ENCODE peak calls at places on chromosomes 3 and 15, in seven cellular contexts. T is upper lobe of right lung, B is BJ, Q is heart left ventricle, E is psoas muscle, L is Panc1, C is heart right ventricle. F is an unnamed sample.

GRCh38 chr3:151315136-151315535 is 1.5 kb downstream of the GPR87 start:
- DNase-seq in T (no peak), B (no peak), Q (no peak), E (no peak), L (no peak), C (no peak), F (no peak)

GRCh38 chr3:197499427-197499826 is 56.3 kb downstream of the BDH1 start:
- DNase-seq in T (no peak), B (no peak), Q (no peak), E (no peak), L (no peak), C (no peak), F (no peak)

GRCh38 chr3:53375019-53375418 is 27.7 kb upstream of the DCP1A start:
- DNase-seq in T (peak; percentile 88), B (no peak), Q (peak; percentile 78), E (peak; percentile 73), L (peak; percentile 42), C (peak; percentile 6), F (peak; percentile 36)

GRCh38 chr3:146246493-146246892 is 4.4 kb downstream of the PLSCR4 start:
- DNase-seq in T (no peak), B (no peak), Q (no peak), E (no peak), L (no peak), C (no peak), F (no peak)

GRCh38 chr15:90994417-90995311 is at the start of gene PRC1:
- DNase-seq in T (peak; percentile 99), B (peak; percentile 85), Q (peak; percentile 99), E (peak; percentile 99), L (peak; percentile 86), C (peak; percentile 98), F (peak; percentile 84)

GRCh38 chr3:14391033-14391432 is 11.4 kb upstream of the SLC6A6 start:
- DNase-seq in T (no peak), B (peak; percentile 74), Q (no peak), E (peak; percentile 87), L (no peak), C (no peak), F (no peak)

GRCh38 chr3:121431717-121432517 is 113.9 kb downstream of the POLQ start:
- DNase-seq in T (no peak), B (peak; percentile 3), Q (no peak), E (no peak), L (no peak), C (peak; percentile 16), F (peak; percentile 11)

GRCh38 chr3:107690522-107691138 is 167.9 kb downstream of the BBX start:
- DNase-seq in T (no peak), B (no peak), Q (no peak), E (no peak), L (peak; percentile 8), C (no peak), F (no peak)

GRCh38 chr3:39147711-39148115 is 5.7 kb downstream of the CSRNP1 start:
- DNase-seq in T (no peak), B (no peak), Q (no peak), E (peak; percentile 66), L (no peak), C (peak; percentile 63), F (peak; percentile 45)

GRCh38 chr3:49867871-49868321 is 1.8 kb downstream of the CAMKV start:
- DNase-seq in T (no peak), B (no peak), Q (no peak), E (no peak), L (no peak), C (no peak), F (peak; percentile 16)

GRCh38 chr15:94287794-94288246 is 56.5 kb downstream of the MCTP2 start:
- DNase-seq in T (no peak), B (no peak), Q (no peak), E (no peak), L (no peak), C (no peak), F (no peak)

GRCh38 chr3:63323766-63324165 is 45.7 kb downstream of the SYNPR start:
- DNase-seq in T (no peak), B (no peak), Q (no peak), E (no peak), L (no peak), C (no peak), F (no peak)

GRCh38 chr3:99023590-99024192 is 122.2 kb upstream of the DCBLD2 start:
- DNase-seq in T (no peak), B (peak; percentile 4), Q (no peak), E (no peak), L (no peak), C (no peak), F (peak; percentile 20)

GRCh38 chr3:106792716-106793115 is 584.5 kb upstream of the CCDC54 start:
- DNase-seq in T (no peak), B (no peak), Q (no peak), E (no peak), L (no peak), C (no peak), F (no peak)

DNA sequence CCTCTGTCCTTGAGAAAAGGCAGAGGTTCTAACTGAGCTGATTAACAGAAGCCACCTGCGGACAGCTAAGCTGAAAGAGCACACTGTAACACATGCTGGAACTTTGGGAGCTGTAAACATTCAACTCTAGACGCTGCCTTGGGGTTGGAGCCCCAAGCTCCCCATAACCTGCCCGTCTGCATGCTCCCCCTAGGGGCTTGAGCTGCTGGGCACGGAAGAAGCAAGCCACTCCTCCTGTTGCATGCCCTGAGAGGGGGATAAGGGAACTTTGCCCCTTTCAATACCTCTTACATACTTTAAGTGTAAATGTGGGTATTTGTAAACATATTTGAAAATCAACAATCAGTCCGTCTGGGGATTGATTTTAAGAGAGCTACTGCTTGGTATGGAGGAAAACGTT is 188.4 kb downstream of the ADAMTSL3 start:
- DNase-seq in T (no peak), B (no peak), Q (no peak), E (no peak), L (no peak), C (no peak), F (no peak)
- H3K4me3 ChIP-seq in T (no peak overlapping the region), B (no peak overlapping the region), Q (no peak overlapping the region), E (no peak overlapping the region), L (no peak overlapping the region), C (no peak overlapping the region), F (no peak overlapping the region)

DNA sequence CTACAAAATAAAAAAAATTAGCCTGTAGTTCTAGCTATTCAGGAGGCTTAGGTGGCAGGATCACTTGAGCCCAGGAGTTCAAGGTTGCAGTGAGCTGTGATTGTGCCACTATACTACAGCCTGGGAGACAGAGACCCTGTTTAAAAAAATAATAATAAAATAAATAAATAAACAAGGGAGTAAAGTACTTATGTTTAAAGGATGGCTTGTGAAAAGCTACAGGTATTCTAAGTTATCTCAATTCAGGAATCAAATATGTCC is 74.2 kb downstream of the ANKRD28 start:
- DNase-seq in T (no peak), B (no peak), Q (no peak), E (no peak), L (no peak), C (no peak), F (no peak)
- TF ChIP-seq CTCF in T (no peak), B (no peak), Q (no peak), E (no peak), L (no peak), C (no peak), F (no peak)

GRCh38 chr3:130896101-130896500 is 2.2 kb downstream of the ATP2C1 start:
- DNase-seq in T (no peak), B (no peak), Q (no peak), E (no peak), L (no peak), C (no peak), F (no peak)

GRCh38 chr3:130897316-130897715 is 3.4 kb downstream of the ATP2C1 start:
- DNase-seq in T (no peak), B (no peak), Q (no peak), E (no peak), L (no peak), C (no peak), F (no peak)

GRCh38 chr3:130894130-130894872 is 417 bp downstream of the ATP2C1 start:
- DNase-seq in T (peak; percentile 82), B (no peak), Q (peak; percentile 68), E (peak; percentile 72), L (no peak), C (peak; percentile 34), F (no peak)

GRCh38 chr3:130894873-130895330 is 1.0 kb downstream of the ATP2C1 start:
- DNase-seq in T (no peak), B (no peak), Q (no peak), E (no peak), L (no peak), C (no peak), F (no peak)

DNA sequence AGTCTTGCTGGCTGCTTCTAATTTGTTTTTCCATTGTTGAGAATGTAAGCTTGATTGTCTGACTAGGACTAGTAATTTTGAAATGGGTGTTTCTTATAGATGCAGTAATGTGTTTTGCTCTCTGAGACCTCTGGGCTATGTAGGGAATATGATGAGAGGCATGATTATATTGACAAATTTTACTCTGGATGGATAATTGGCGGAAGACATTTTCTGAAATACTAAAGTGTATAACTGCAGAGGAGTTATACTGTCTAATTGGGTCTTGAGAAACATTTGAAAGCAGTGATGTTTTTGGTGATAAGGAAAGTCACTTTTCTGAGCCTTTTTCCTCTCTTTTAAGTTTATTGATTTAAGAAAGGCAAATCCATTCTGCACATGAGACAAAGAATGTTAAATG is 1.8 kb downstream of the ATP2C1 start:
- DNase-seq in T (no peak), B (no peak), Q (no peak), E (no peak), L (no peak), C (no peak), F (no peak)
- H3K4me3 ChIP-seq in T (peak overlapping the region; percentile 91), B (peak overlapping the region; percentile 66), Q (peak overlapping the region; percentile 91), E (peak overlapping the region; percentile 83), L (peak overlapping the region; percentile 93), C (peak overlapping the region; percentile 81), F (peak overlapping the region; percentile 64)

GRCh38 chr3:105365171-105365535 is 1.6 kb upstream of the ALCAM start:
- DNase-seq in T (no peak), B (no peak), Q (no peak), E (no peak), L (no peak), C (no peak), F (no peak)

GRCh38 chr3:105365536-105366301 is 990 bp upstream of the ALCAM start:
- DNase-seq in T (peak; percentile 48), B (no peak), Q (no peak), E (no peak), L (peak; percentile 66), C (no peak), F (no peak)

GRCh38 chr3:105367406-105368213 is 901 bp downstream of the ALCAM start:
- DNase-seq in T (peak; percentile 85), B (no peak), Q (peak; percentile 78), E (peak; percentile 70), L (no peak), C (peak; percentile 54), F (no peak)

GRCh38 chr3:105367063-105367405 is 325 bp downstream of the ALCAM start:
- DNase-seq in T (peak; percentile 77), B (no peak), Q (peak; percentile 48), E (no peak), L (no peak), C (no peak), F (no peak)

DNA sequence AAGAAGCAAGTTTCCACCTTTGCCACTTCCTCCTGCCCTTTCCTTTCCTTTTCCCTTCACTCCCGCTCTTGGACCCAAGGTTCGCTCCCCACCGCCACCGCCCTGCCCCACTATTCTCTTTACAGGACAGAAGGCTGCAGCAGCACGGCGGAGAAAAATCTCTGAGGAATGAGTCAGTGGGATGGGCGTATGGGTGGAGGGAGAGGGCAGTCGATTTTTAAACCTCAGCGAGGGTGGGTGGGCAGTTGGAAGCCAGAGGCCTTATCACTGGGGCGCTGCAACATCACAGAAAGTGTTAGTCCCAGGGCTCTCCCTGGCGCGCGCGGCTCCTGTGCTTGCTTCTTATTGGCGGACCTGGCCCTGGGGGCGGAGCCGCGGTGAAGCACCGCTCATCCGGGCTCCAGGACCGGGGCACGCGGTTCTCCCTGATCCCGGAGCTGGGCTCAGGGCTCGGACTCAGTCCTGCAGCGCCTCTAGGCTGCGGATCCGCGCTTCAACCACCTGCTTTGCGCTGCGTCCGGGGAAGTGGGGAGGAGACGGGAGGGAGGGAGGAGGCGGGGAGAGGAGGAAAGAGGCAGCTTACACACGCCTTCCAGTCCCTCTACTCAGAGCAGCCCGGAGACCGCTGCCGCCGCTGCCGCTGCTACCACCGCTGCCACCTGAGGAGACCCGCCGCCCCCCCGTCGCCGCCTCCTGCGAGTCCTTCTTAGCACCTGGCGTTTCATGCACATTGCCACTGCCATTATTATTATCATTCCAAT is at the start of gene ALCAM:
- DNase-seq in T (peak; percentile 99), B (peak; percentile 91), Q (peak; percentile 93), E (peak; percentile 88), L (peak; percentile 96), C (peak; percentile 81), F (peak; percentile 92)
- TF ChIP-seq CTCF in T (peak; percentile 44), B (peak; percentile 75), Q (peak; percentile 59), E (no peak), L (peak; percentile 69), C (no peak), F (peak; percentile 59)